ENCODE peak calls at places on chromosomes 11 and 22, in eight cellular contexts. S is psoas muscle, U is body of pancreas, F is endodermal cell, C is mucosa of descending colon, G is cardiac muscle cell, I is ovary, T is stomach. H is an unnamed sample. For H3K9me3, the result is how much of the 10 kb centered on the place peaks cover.

GRCh38 chr11:9493492-9493891 is 32.7 kb downstream of the ZNF143 start:
- DNase-seq in I (no peak), T (no peak), F (no peak), U (no peak), G (no peak), S (no peak), C (no peak), H (no peak)

GRCh38 chr11:131495417-131495816 is 125.0 kb downstream of the NTM start:
- DNase-seq in I (no peak), F (no peak), G (no peak), T (peak), S (peak), C (no peak), U (peak), H (no peak)

GRCh38 chr11:64654439-64654838 is 63.4 kb downstream of the SLC22A12 start:
- DNase-seq in C (no peak), G (no peak), T (no peak), U (no peak), S (no peak), F (no peak), I (no peak), H (no peak)

GRCh38 chr22:44620129-44620840 is 81.7 kb upstream of the PRR5 start:
- DNase-seq in U (peak), F (peak), T (peak), G (peak), I (peak), S (peak), C (peak), H (peak)

GRCh38 chr11:114273890-114274635 is 22.1 kb upstream of the NNMT start:
- DNase-seq in S (no peak), I (no peak), U (no peak), C (no peak), G (no peak), T (no peak), F (no peak), H (no peak)

GRCh38 chr11:122268601-122269130 is 152.7 kb upstream of the BLID start:
- DNase-seq in C (no peak), I (no peak), U (no peak), T (no peak), S (no peak), F (no peak), G (no peak), H (no peak)

GRCh38 chr22:44595841-44596341 is 97.9 kb upstream of the RTL6 start:
- DNase-seq in I (no peak), S (no peak), U (peak), T (no peak), C (no peak), G (no peak), F (no peak), H (no peak)

GRCh38 chr11:63146586-63146985 is 2.6 kb upstream of the SLC22A24 start:
- DNase-seq in C (no peak), I (no peak), T (no peak), S (no peak), U (no peak), F (no peak), G (no peak), H (no peak)

GRCh38 chr11:18705651-18706281 is 7.2 kb downstream of the TMEM86A start:
- DNase-seq in G (peak), F (no peak), C (peak), U (peak), T (peak), I (peak), S (peak), H (no peak)

GRCh38 chr11:86594746-86595145 is 77.7 kb downstream of the ME3 start:
- DNase-seq in I (no peak), C (no peak), U (no peak), G (no peak), T (no peak), S (no peak), F (no peak), H (no peak)

GRCh38 chr22:39574779-39575551 is 4.4 kb downstream of the CACNA1I start:
- DNase-seq in G (no peak), I (no peak), C (no peak), U (no peak), S (peak), T (no peak), F (no peak), H (no peak)

GRCh38 chr11:134290646-134291045 is 14.5 kb downstream of the GLB1L3 start:
- DNase-seq in S (no peak), F (no peak), C (no peak), G (no peak), T (no peak), I (no peak), U (no peak), H (no peak)

GRCh38 chr11:10617551-10617950 is 49.1 kb upstream of the LYVE1 start:
- DNase-seq in I (no peak), U (no peak), F (no peak), T (no peak), S (no peak), C (no peak), G (no peak), H (no peak)

GRCh38 chr22:44391481-44392445 is 79.0 kb upstream of the SHISAL1 start:
- DNase-seq in S (peak), T (no peak), C (no peak), G (no peak), F (peak), I (peak), U (peak), H (no peak)

GRCh38 chr11:2393111-2393868 is 7.3 kb upstream of the TSSC4 start:
- DNase-seq in T (no peak), F (no peak), I (no peak), C (no peak), S (no peak), G (no peak), U (no peak), H (no peak)

GRCh38 chr22:39478461-39478860 is 21.6 kb downstream of the MGAT3 start:
- DNase-seq in T (peak), G (peak), F (peak), C (peak), I (no peak), S (no peak), U (peak), H (peak)

GRCh38 chr22:40995821-40996220 is 44.6 kb downstream of the RBX1 start:
- DNase-seq in G (no peak), S (no peak), I (no peak), T (no peak), U (no peak), C (no peak), F (no peak), H (no peak)

GRCh38 chr11:126434950-126435335 is 79.5 kb downstream of the ST3GAL4 start:
- DNase-seq in C (peak), S (no peak), U (no peak), I (no peak), T (no peak), F (peak), G (no peak), H (no peak)

GRCh38 chr11:43962383-43962969 is 20.0 kb downstream of the C11orf96 start:
- DNase-seq in T (no peak), C (no peak), I (no peak), F (no peak), S (no peak), G (no peak), U (no peak), H (no peak)

GRCh38 chr22:45600791-45601730 is 70.6 kb upstream of the ATXN10 start:
- DNase-seq in G (no peak), I (no peak), F (no peak), S (no peak), U (no peak), C (no peak), T (no peak), H (no peak)

GRCh38 chr11:133180201-133180600 is 352.1 kb downstream of the OPCML start:
- DNase-seq in F (no peak), T (no peak), U (no peak), I (no peak), S (no peak), G (no peak), C (no peak), H (no peak)

GRCh38 chr22:17514092-17514491 is 49.2 kb upstream of the SLC25A18 start:
- DNase-seq in T (no peak), F (no peak), U (no peak), G (peak), C (no peak), I (no peak), S (no peak), H (no peak)

GRCh38 chr22:35739076-35739475 is 21.4 kb downstream of the APOL5 start:
- DNase-seq in C (no peak), S (no peak), F (no peak), I (no peak), T (peak), G (no peak), U (no peak), H (no peak)

GRCh38 chr22:35742342-35743100 is 24.8 kb downstream of the APOL5 start:
- DNase-seq in G (no peak), C (no peak), U (no peak), I (no peak), F (no peak), S (no peak), T (no peak), H (no peak)

GRCh38 chr22:35736701-35737100 is 19.0 kb downstream of the APOL5 start:
- DNase-seq in T (no peak), F (no peak), S (no peak), C (no peak), I (no peak), G (no peak), U (no peak), H (no peak)

GRCh38 chr22:35740616-35741015 is 22.9 kb downstream of the APOL5 start:
- DNase-seq in U (no peak), I (no peak), F (no peak), S (no peak), G (no peak), T (no peak), C (no peak), H (no peak)

GRCh38 chr22:35739642-35740041 is 22.0 kb downstream of the APOL5 start:
- DNase-seq in C (no peak), G (no peak), F (peak), T (peak), I (no peak), S (no peak), U (no peak), H (no peak)
- TF ChIP-seq CTCF in C (no peak), G (peak), F (peak), T (no peak), I (no peak), S (peak), U (no peak), H (no peak)

DNA sequence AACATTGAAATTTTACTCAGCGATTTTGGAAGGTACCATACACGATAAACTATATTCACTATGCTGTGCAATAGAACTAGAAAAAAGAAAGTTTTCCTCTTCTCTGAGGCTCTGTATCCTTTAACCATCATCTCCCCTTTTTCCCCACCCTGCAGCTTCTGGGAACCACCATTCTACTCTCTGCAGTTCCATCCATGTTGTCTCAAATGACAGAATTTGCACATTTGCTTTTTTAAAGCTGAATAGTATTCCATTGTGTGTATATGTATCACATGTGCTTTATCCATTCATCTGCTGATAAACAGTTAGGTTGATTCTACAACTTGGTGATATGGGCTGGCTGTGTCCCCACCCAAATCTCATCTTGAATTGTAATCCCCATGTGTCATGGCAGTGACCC is 21.2 kb downstream of the TMEM123 start:
- DNase-seq in S (no peak), I (no peak), G (no peak), T (no peak), C (no peak), F (no peak), U (no peak), H (no peak)
- H3K9me3 ChIP-seq in S (under half), I (under half), G (under half), T (under half), C (under half), F (half or more), U (under half), H (under half)

DNA sequence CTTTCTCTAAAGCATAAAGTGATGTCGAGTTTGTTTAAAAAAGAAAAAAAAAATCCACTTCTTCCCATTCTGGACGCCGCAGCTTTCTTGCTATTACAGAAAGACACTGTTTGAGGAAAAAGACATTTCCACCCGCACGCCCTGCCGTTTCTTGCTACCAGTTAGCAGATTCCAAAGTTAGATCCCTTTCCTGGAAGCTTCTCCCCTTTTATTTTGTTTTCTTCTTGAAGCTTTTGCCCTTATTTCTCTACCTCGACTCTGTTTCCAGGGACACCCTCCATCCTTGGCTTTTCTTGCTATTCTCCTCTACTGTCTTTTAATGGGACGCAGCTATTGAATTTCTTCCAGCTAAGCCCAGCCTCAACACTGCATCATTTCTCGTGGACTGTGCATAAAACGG is 1.5 kb downstream of the GRIA4 start:
- DNase-seq in S (no peak), U (no peak), F (no peak), T (no peak), C (no peak), G (peak), I (no peak), H (no peak)
- H3K4me3 ChIP-seq in S (peak), U (no peak), F (peak), T (no peak), C (no peak), G (peak), I (no peak), H (no peak)

GRCh38 chr22:43088979-43089717 is at the start of gene TTLL1:
- DNase-seq in C (peak), I (peak), T (peak), S (peak), U (peak), G (peak), F (peak), H (peak)
- TF ChIP-seq CTCF in C (no peak), I (no peak), T (peak), S (no peak), U (peak), G (no peak), F (peak), H (no peak)

DNA sequence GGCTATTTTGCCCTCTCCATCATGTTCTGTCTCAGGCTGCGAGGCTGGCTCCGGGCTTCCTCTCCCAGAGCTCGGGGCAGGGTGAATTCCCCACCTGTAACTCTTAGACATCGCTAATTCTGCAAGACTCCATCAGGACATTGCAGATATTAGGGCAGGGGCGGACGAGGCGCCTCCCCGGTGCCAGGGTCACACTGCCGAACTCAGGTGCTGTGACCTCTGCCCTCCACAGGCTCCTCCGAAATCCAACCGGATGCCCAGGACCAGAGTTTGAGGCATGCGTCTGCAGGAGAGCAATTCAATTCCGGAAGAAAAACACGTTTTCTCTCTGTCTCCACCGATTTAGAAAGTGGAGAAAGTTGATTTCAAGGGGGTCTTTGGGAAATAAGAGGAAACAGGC is 542.7 kb downstream of the BRD1 start:
- DNase-seq in C (no peak), F (no peak), S (no peak), T (no peak), I (no peak), U (no peak), G (no peak), H (no peak)
- H3K9me3 ChIP-seq in C (under half), F (under half), S (under half), T (under half), I (under half), U (under half), G (under half), H (under half)

GRCh38 chr11:57288771-57289579 is 35.8 kb downstream of the TNKS1BP1 start:
- DNase-seq in G (no peak), U (no peak), S (no peak), F (no peak), T (no peak), C (peak), I (no peak), H (no peak)
- H3K4me3 ChIP-seq in G (no peak), U (no peak), S (no peak), F (no peak), T (no peak), C (no peak), I (no peak), H (no peak)

GRCh38 chr11:69144719-69145365 is 10.9 kb upstream of the SMIM38 start:
- DNase-seq in S (no peak), F (no peak), G (no peak), T (no peak), U (no peak), I (no peak), C (no peak), H (no peak)
- TF ChIP-seq CTCF in S (no peak), F (no peak), G (no peak), T (no peak), U (no peak), I (no peak), C (no peak), H (no peak)

GRCh38 chr22:49452362-49452946 is 375.2 kb downstream of the BRD1 start:
- DNase-seq in I (no peak), T (no peak), C (no peak), G (no peak), F (no peak), U (no peak), S (no peak), H (no peak)

GRCh38 chr22:49457146-49457545 is 370.5 kb downstream of the BRD1 start:
- DNase-seq in I (no peak), S (no peak), F (peak), T (no peak), G (no peak), C (no peak), U (no peak), H (no peak)

GRCh38 chr22:49453816-49454215 is 373.9 kb downstream of the BRD1 start:
- DNase-seq in G (no peak), S (no peak), F (peak), T (no peak), U (no peak), C (no peak), I (no peak), H (no peak)

GRCh38 chr22:49457946-49458707 is 369.5 kb downstream of the BRD1 start:
- DNase-seq in G (no peak), T (no peak), I (no peak), C (no peak), U (no peak), F (peak), S (no peak), H (no peak)

DNA sequence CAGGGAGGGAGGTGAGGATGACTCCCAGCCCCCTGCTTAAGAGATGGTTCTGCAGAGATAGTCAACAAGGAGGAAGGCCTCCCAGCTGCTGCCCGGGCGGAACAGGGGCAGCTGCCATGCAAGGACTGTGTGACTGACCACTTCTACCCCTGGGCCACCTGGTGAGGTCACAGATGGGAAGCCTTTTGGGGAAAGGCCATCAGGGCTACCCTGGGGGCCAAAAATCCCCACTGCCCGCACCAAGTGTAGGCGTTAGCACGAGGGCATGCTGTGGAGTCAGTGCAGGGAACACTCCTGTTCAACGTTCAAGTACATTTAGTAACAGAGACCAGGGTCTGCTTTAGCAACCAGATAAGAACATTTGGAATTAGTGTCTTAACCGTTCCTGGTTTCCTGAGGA is 372.9 kb downstream of the BRD1 start:
- DNase-seq in U (no peak), I (no peak), T (no peak), S (no peak), F (no peak), C (no peak), G (no peak), H (no peak)
- H3K9me3 ChIP-seq in U (under half), I (under half), T (under half), S (under half), F (under half), C (under half), G (under half), H (under half)

DNA sequence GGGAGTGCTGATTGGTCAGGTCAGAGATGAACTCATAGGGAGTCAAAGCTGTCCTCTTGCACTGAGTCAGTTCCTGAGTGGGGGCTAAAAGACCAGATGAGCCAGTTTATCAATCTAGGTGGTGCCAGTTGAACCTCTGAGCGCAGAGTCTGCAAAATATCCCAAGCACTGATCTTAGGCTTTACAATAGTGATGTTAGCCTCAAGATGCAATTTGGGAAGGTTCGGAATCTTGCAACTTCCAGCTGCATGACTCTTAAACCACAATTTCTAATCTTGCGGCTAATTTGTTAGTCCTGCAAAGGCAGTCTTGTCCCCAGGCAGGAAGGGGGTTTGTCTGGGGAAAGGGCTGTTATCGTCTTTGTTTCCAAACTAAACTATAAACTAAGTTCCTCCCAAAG is 92.3 kb upstream of the PARVA start:
- DNase-seq in F (no peak), C (no peak), T (no peak), S (no peak), I (no peak), U (no peak), G (no peak), H (no peak)
- H3K4me3 ChIP-seq in F (no peak), C (no peak), T (no peak), S (no peak), I (no peak), U (no peak), G (no peak), H (no peak)